ENCODE peak calls at places on chromosomes 13 and 19, in nine cellular contexts. J, P, T, O, M, I, K, F and L are unnamed samples. For H3K4me1, the result is how much of the 10 kb centered on the place peaks cover.

GRCh38 chr19:10691883-10692282 is 9.4 kb upstream of the QTRT1 start:
- DNase-seq in J (no peak), P (no peak), T (no peak), O (no peak), M (no peak), I (no peak), K (no peak), F (no peak), L (no peak)

GRCh38 chr13:48018637-48019036 is 17.6 kb upstream of the SUCLA2 start:
- DNase-seq in J (no peak), P (no peak), T (no peak), O (no peak), M (no peak), I (no peak), K (no peak), F (no peak), L (no peak)

GRCh38 chr19:14434157-14434501 is 1.0 kb downstream of the PKN1 start:
- DNase-seq in J (no peak), P (no peak), T (no peak), O (no peak), M (peak), I (peak), K (peak), F (no peak), L (no peak)

GRCh38 chr19:34484328-34484727 is 2.8 kb downstream of the WTIP start:
- DNase-seq in J (no peak), P (no peak), T (peak), O (no peak), M (no peak), I (no peak), K (no peak), F (no peak), L (peak)

GRCh38 chr19:39411832-39412099 is 703 bp upstream of the PLEKHG2 start:
- DNase-seq in J (peak), P (peak), T (peak), O (peak), M (peak), I (peak), K (peak), F (peak), L (peak)

GRCh38 chr13:23956106-23956505 is 58.8 kb upstream of the C1QTNF9B start:
- DNase-seq in J (no peak), P (peak), T (no peak), O (no peak), M (no peak), I (no peak), K (no peak), F (peak), L (no peak)

GRCh38 chr13:23679214-23679613 is 109.0 kb downstream of the TNFRSF19 start:
- DNase-seq in J (no peak), P (no peak), T (no peak), O (no peak), M (no peak), I (no peak), K (no peak), F (peak), L (no peak)

GRCh38 chr13:31043891-31044657 is 111.6 kb downstream of the TEX26 start:
- DNase-seq in J (peak), P (peak), T (peak), O (peak), M (peak), I (peak), K (peak), F (peak), L (peak)

GRCh38 chr19:2675892-2676291 is 26.6 kb downstream of the GNG7 start:
- DNase-seq in J (no peak), P (no peak), T (no peak), O (no peak), M (no peak), I (no peak), K (no peak), F (no peak), L (no peak)

GRCh38 chr19:8571006-8571411 is 6.2 kb downstream of the MYO1F start:
- DNase-seq in J (peak), P (no peak), T (no peak), O (no peak), M (peak), I (peak), K (no peak), F (peak), L (no peak)

GRCh38 chr13:101639711-101640110 is 187.2 kb downstream of the ITGBL1 start:
- DNase-seq in J (no peak), P (no peak), T (no peak), O (no peak), M (no peak), I (no peak), K (no peak), F (no peak), L (no peak)

GRCh38 chr19:44657211-44657921 is 13.7 kb downstream of the PVR start:
- DNase-seq in J (peak), P (no peak), T (peak), O (no peak), M (peak), I (peak), K (peak), F (peak), L (peak)

GRCh38 chr13:19958119-19959111 is at the start of gene ZMYM2:
- DNase-seq in J (peak), P (peak), T (peak), O (peak), M (peak), I (peak), K (peak), F (peak), L (peak)

GRCh38 chr13:98142427-98143156 is at the start of gene FARP1:
- DNase-seq in J (peak), P (peak), T (peak), O (peak), M (peak), I (peak), K (peak), F (peak), L (peak)

GRCh38 chr13:64371045-64371444 is 2859.1 kb downstream of the PCDH9 start:
- DNase-seq in J (no peak), P (peak), T (no peak), O (no peak), M (no peak), I (no peak), K (no peak), F (peak), L (no peak)

GRCh38 chr19:33377586-33378475 is 4.3 kb downstream of the CEBPG start:
- DNase-seq in J (no peak), P (no peak), T (no peak), O (no peak), M (no peak), I (no peak), K (no peak), F (no peak), L (no peak)

GRCh38 chr13:111661052-111661451 is 340.6 kb downstream of the TEX29 start:
- DNase-seq in J (no peak), P (no peak), T (no peak), O (no peak), M (no peak), I (no peak), K (no peak), F (no peak), L (no peak)

GRCh38 chr13:77829963-77830362 is 88.7 kb downstream of the EDNRB start:
- DNase-seq in J (no peak), P (no peak), T (no peak), O (no peak), M (no peak), I (no peak), K (no peak), F (no peak), L (no peak)

GRCh38 chr13:97043302-97043701 is 49.0 kb upstream of the OXGR1 start:
- DNase-seq in J (no peak), P (no peak), T (no peak), O (no peak), M (no peak), I (no peak), K (no peak), F (no peak), L (no peak)

GRCh38 chr19:50833117-50833801 is at the start of gene KLK15:
- DNase-seq in J (no peak), P (no peak), T (no peak), O (no peak), M (peak), I (peak), K (no peak), F (no peak), L (no peak)

GRCh38 chr19:35756373-35757230 is at the start of gene HSPB6:
- DNase-seq in J (no peak), P (no peak), T (peak), O (no peak), M (no peak), I (peak), K (peak), F (peak), L (peak)

GRCh38 chr19:37012093-37012745 is 66.0 kb upstream of the ZNF420 start:
- DNase-seq in J (no peak), P (no peak), T (no peak), O (no peak), M (no peak), I (no peak), K (no peak), F (no peak), L (no peak)

GRCh38 chr19:10871711-10872550 is 578 bp downstream of the CARM1 start:
- DNase-seq in J (no peak), P (no peak), T (peak), O (no peak), M (peak), I (peak), K (peak), F (no peak), L (peak)

GRCh38 chr13:65613004-65613403 is 1617.1 kb downstream of the PCDH9 start:
- DNase-seq in J (no peak), P (peak), T (no peak), O (no peak), M (no peak), I (no peak), K (no peak), F (no peak), L (no peak)

GRCh38 chr13:27007166-27007565 is 164.4 kb downstream of the USP12 start:
- DNase-seq in J (no peak), P (no peak), T (no peak), O (no peak), M (no peak), I (no peak), K (no peak), F (no peak), L (no peak)

GRCh38 chr19:10855879-10856522 is 7.8 kb downstream of the C19orf38 start:
- DNase-seq in J (peak), P (no peak), T (no peak), O (no peak), M (no peak), I (no peak), K (no peak), F (no peak), L (no peak)

GRCh38 chr19:741506-742131 is 9.3 kb upstream of the MISP start:
- DNase-seq in J (peak), P (no peak), T (no peak), O (no peak), M (no peak), I (no peak), K (no peak), F (no peak), L (no peak)

GRCh38 chr19:14562660-14563589 is 8.9 kb downstream of the NDUFB7 start:
- DNase-seq in J (no peak), P (no peak), T (no peak), O (no peak), M (no peak), I (no peak), K (no peak), F (no peak), L (no peak)

GRCh38 chr19:33194884-33195710 is 967 bp downstream of the LRP3 start:
- DNase-seq in J (peak), P (no peak), T (peak), O (no peak), M (peak), I (peak), K (no peak), F (peak), L (peak)

GRCh38 chr13:47897411-47898050 is 103.5 kb downstream of the SUCLA2 start:
- DNase-seq in J (no peak), P (no peak), T (no peak), O (no peak), M (no peak), I (no peak), K (no peak), F (peak), L (no peak)

GRCh38 chr19:49430678-49431329 is 5.6 kb downstream of the GFY start:
- DNase-seq in J (no peak), P (no peak), T (no peak), O (no peak), M (no peak), I (no peak), K (no peak), F (no peak), L (no peak)

GRCh38 chr19:40413291-40413994 is at the start of gene PRX:
- DNase-seq in J (no peak), P (no peak), T (no peak), O (no peak), M (no peak), I (no peak), K (no peak), F (no peak), L (peak)

GRCh38 chr13:100409132-100409531 is 179.5 kb downstream of the GGACT start:
- DNase-seq in J (no peak), P (no peak), T (no peak), O (no peak), M (no peak), I (no peak), K (no peak), F (peak), L (no peak)

GRCh38 chr19:47725759-47726401 is 12.7 kb downstream of the EHD2 start:
- DNase-seq in J (no peak), P (no peak), T (no peak), O (no peak), M (peak), I (no peak), K (no peak), F (no peak), L (no peak)

GRCh38 chr13:41700790-41701310 is 243.5 kb downstream of the RGCC start:
- DNase-seq in J (no peak), P (no peak), T (no peak), O (no peak), M (peak), I (peak), K (peak), F (peak), L (peak)

GRCh38 chr13:41694902-41695301 is 237.6 kb downstream of the RGCC start:
- DNase-seq in J (peak), P (peak), T (peak), O (no peak), M (peak), I (peak), K (peak), F (peak), L (peak)

GRCh38 chr13:41696163-41697003 is 239.0 kb downstream of the RGCC start:
- DNase-seq in J (peak), P (peak), T (no peak), O (no peak), M (no peak), I (peak), K (no peak), F (peak), L (no peak)

GRCh38 chr13:41699759-41700158 is 242.4 kb downstream of the RGCC start:
- DNase-seq in J (no peak), P (no peak), T (no peak), O (no peak), M (no peak), I (no peak), K (no peak), F (no peak), L (no peak)

DNA sequence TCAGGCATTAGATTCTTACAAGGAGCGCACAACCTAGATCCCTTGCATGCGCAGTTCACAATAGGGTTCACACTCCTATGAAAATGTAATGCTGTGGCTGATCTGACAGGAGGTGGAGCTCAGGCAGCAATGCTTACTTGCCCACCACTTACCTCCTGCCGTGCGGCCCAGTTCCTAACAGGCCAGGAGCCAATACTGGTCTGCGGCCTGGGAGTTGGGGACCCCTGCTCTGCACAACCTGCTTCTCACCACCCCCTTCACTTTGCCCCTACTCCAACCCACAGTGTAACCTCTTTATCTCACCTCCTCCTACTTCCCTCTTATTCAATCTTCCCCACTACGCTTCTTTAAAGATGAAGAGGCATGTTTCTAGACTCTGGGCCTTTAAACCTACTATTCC is 240.2 kb downstream of the RGCC start:
- DNase-seq in J (no peak), P (no peak), T (no peak), O (no peak), M (no peak), I (no peak), K (no peak), F (no peak), L (no peak)
- H3K4me1 ChIP-seq in J (half or more), P (under half), T (under half), O (under half), M (half or more), I (under half), K (under half), F (under half), L (under half)

DNA sequence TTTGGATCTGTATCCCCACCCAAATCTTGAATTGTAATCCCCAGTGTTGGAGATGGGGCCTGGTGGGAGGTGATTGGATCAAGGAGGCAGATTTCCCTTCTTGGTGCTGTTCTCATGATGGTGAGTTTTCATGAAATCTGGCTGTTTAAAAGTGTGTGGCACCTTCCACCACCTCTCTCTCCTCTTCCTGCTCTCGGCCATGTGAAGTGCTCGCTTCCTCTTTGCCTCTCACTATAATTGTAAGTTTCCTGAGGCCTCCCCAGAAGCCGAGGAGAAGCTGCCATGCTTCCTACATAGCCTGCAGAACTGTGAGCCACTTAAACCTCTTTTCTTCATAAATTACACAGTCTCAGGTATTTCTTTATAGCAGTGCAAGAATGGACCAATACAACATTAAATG is 15.7 kb downstream of the COMMD6 start:
- DNase-seq in J (no peak), P (no peak), T (no peak), O (no peak), M (no peak), I (no peak), K (no peak), F (no peak), L (no peak)
- TF ChIP-seq POLR2A in J (no peak), P (no peak), T (no peak), O (no peak), M (no peak), I (no peak), K (no peak), F (no peak), L (no peak)

DNA sequence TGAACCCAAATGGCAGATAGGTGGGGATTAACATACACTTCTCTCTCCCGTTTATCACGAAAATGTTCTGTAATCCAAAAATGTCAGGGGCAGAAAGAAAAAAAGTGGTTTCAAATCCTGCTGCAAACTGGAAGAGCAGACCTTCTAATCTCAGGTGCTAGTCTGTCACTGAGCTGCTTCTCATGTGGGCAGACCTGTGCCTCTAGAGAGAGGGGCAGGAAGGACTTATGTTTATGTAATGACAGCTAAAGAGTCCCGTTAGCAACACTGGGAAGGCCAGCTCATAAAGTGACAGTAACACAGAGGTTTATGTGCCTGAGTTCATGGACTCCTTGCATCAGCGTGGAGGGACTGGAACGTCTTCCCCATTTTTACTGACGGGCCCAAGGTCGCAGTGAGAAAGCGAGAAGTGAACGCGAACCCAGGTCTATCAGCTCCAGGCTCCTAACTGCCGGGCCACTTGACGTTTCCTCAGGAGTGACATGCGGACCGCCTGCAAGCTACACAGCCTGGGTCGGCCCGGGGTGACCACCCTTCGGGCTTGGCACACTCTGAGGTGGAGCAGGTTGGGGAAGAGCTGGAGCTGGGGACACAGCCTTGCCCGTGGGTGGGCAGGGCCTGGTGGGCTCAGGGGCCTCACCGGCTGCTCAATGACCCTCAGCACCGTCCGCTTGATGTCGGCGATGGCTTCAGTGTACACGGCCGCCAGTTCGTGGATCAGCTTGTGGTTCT is 9.6 kb upstream of the RSPH6A start:
- DNase-seq in J (no peak), P (no peak), T (no peak), O (no peak), M (no peak), I (no peak), K (no peak), F (no peak), L (no peak)
- H3K27ac ChIP-seq in J (no peak), P (no peak), T (no peak), O (peak), M (no peak), I (peak), K (no peak), F (no peak), L (no peak)

GRCh38 chr19:18460313-18460712 is 22.4 kb upstream of the ISYNA1 start:
- DNase-seq in J (no peak), P (no peak), T (peak), O (no peak), M (peak), I (peak), K (peak), F (peak), L (no peak)
- H3K4me1 ChIP-seq in J (under half), P (under half), T (under half), O (under half), M (under half), I (under half), K (under half), F (under half), L (half or more)

GRCh38 chr19:4473011-4473410 is 914 bp downstream of the HDGFL2 start:
- DNase-seq in J (no peak), P (no peak), T (no peak), O (no peak), M (no peak), I (no peak), K (no peak), F (no peak), L (no peak)

GRCh38 chr19:4472174-4472974 is at the start of gene HDGFL2:
- DNase-seq in J (no peak), P (no peak), T (peak), O (no peak), M (no peak), I (no peak), K (no peak), F (no peak), L (no peak)

GRCh38 chr19:4477034-4477801 is 5.1 kb downstream of the HDGFL2 start:
- DNase-seq in J (no peak), P (no peak), T (no peak), O (no peak), M (no peak), I (no peak), K (no peak), F (no peak), L (no peak)

GRCh38 chr19:4473708-4474503 is 1.8 kb downstream of the HDGFL2 start:
- DNase-seq in J (no peak), P (no peak), T (no peak), O (no peak), M (peak), I (no peak), K (no peak), F (no peak), L (no peak)

GRCh38 chr19:4474504-4475136 is 2.5 kb downstream of the HDGFL2 start:
- DNase-seq in J (peak), P (no peak), T (no peak), O (no peak), M (peak), I (no peak), K (no peak), F (peak), L (no peak)
- TF ChIP-seq POLR2A in J (no peak), P (no peak), T (no peak), O (no peak), M (no peak), I (no peak), K (no peak), F (no peak), L (no peak)

GRCh38 chr13:113661506-113661905 is 3.5 kb upstream of the ATP4B start:
- DNase-seq in J (no peak), P (no peak), T (no peak), O (no peak), M (no peak), I (no peak), K (no peak), F (no peak), L (no peak)

GRCh38 chr13:113660066-113660465 is 2.1 kb upstream of the ATP4B start:
- DNase-seq in J (no peak), P (no peak), T (no peak), O (peak), M (no peak), I (no peak), K (no peak), F (no peak), L (peak)

GRCh38 chr13:113658836-113659235 is 838 bp upstream of the ATP4B start:
- DNase-seq in J (no peak), P (no peak), T (no peak), O (peak), M (no peak), I (no peak), K (peak), F (no peak), L (peak)

GRCh38 chr13:113657851-113658741 is at the start of gene ATP4B:
- DNase-seq in J (no peak), P (no peak), T (no peak), O (peak), M (no peak), I (no peak), K (peak), F (no peak), L (peak)

GRCh38 chr13:113659337-113659736 is 1.3 kb upstream of the ATP4B start:
- DNase-seq in J (no peak), P (no peak), T (no peak), O (no peak), M (no peak), I (no peak), K (peak), F (no peak), L (no peak)
- H3K27ac ChIP-seq in J (no peak), P (no peak), T (no peak), O (no peak), M (no peak), I (no peak), K (no peak), F (no peak), L (no peak)

GRCh38 chr13:50244913-50245574 is 229.8 kb downstream of the KCNRG start:
- DNase-seq in J (peak), P (peak), T (no peak), O (no peak), M (no peak), I (peak), K (no peak), F (peak), L (no peak)
- H3K4me1 ChIP-seq in J (under half), P (under half), T (under half), O (under half), M (under half), I (under half), K (under half), F (under half), L (under half)